ENCODE peak calls at places on chromosomes 7 and 10, in four cellular contexts. K is H1, S is mesendoderm, W is IMR-90. A is an unnamed sample.

GRCh38 chr7:135283959-135284638 is 50.5 kb downstream of the STRA8 start:
- DNase-seq in K (no peak), S (no peak), W (no peak), A (no peak)

GRCh38 chr10:43955002-43955596 is 306.4 kb upstream of the ZNF32 start:
- DNase-seq in K (no peak), S (no peak), W (no peak), A (no peak)

GRCh38 chr10:21336476-21337170 is 188.9 kb downstream of the SKIDA1 start:
- DNase-seq in K (peak; percentile 56), S (peak; percentile 98), W (peak; percentile 97), A (peak; percentile 74)

GRCh38 chr7:4694653-4695335 is 12.7 kb downstream of the FOXK1 start:
- DNase-seq in K (no peak), S (no peak), W (peak; percentile 86), A (no peak)

GRCh38 chr7:138785587-138786437 is 12.0 kb upstream of the TMEM213 start:
- DNase-seq in K (no peak), S (peak; percentile 42), W (peak; percentile 11), A (no peak)

GRCh38 chr10:51895209-51895608 is 195.8 kb upstream of the CSTF2T start:
- DNase-seq in K (no peak), S (no peak), W (peak; percentile 65), A (no peak)

GRCh38 chr10:24008164-24009066 is 200.5 kb upstream of the KIAA1217 start:
- DNase-seq in K (no peak), S (peak; percentile 53), W (no peak), A (no peak)

GRCh38 chr7:118621810-118622209 is 397.3 kb downstream of the ANKRD7 start:
- DNase-seq in K (no peak), S (no peak), W (no peak), A (no peak)

GRCh38 chr7:100568936-100569844 is 4.5 kb downstream of the SAP25 start:
- DNase-seq in K (peak; percentile 67), S (peak; percentile 88), W (no peak), A (peak; percentile 95)

GRCh38 chr7:157699357-157700013 is 362.7 kb downstream of the DNAJB6 start:
- DNase-seq in K (no peak), S (no peak), W (no peak), A (no peak)

GRCh38 chr10:93445097-93445960 is 36.8 kb downstream of the MYOF start:
- DNase-seq in K (peak; percentile 88), S (peak; percentile 100), W (peak; percentile 98), A (peak; percentile 99)

GRCh38 chr10:112379635-112380296 is 5.8 kb downstream of the ACSL5 start:
- DNase-seq in K (no peak), S (peak; percentile 52), W (peak; percentile 67), A (no peak)

GRCh38 chr7:145497911-145498525 is 618.6 kb upstream of the CNTNAP2 start:
- DNase-seq in K (no peak), S (no peak), W (no peak), A (no peak)

GRCh38 chr10:48938281-48938680 is 1.4 kb downstream of the LRRC18 start:
- DNase-seq in K (no peak), S (no peak), W (no peak), A (peak; percentile 9)

GRCh38 chr10:3427316-3427715 is 254.7 kb upstream of the PITRM1 start:
- DNase-seq in K (no peak), S (no peak), W (peak; percentile 36), A (no peak)

GRCh38 chr10:103895458-103896186 is 22.4 kb downstream of the STN1 start:
- DNase-seq in K (no peak), S (no peak), W (peak; percentile 66), A (no peak)

GRCh38 chr7:133117432-133117831 is 35.5 kb upstream of the CHCHD3 start:
- DNase-seq in K (no peak), S (no peak), W (no peak), A (no peak)

GRCh38 chr7:102415685-102416225 is 17.6 kb upstream of the ORAI2 start:
- DNase-seq in K (no peak), S (no peak), W (no peak), A (no peak)

GRCh38 chr7:137606061-137606674 is 240.6 kb downstream of the DGKI start:
- DNase-seq in K (no peak), S (peak; percentile 45), W (peak; percentile 71), A (no peak)

GRCh38 chr7:130943336-130943901 is 209.4 kb upstream of the KLF14 start:
- DNase-seq in K (no peak), S (peak; percentile 29), W (peak; percentile 97), A (no peak)

GRCh38 chr10:77965294-77965693 is 38.7 kb upstream of the DLG5 start:
- DNase-seq in K (no peak), S (no peak), W (peak; percentile 91), A (no peak)

GRCh38 chr10:73060738-73061635 is 35.7 kb downstream of the P4HA1 start:
- DNase-seq in K (no peak), S (peak; percentile 40), W (peak; percentile 8), A (no peak)

GRCh38 chr10:131142446-131143380 is 168.8 kb downstream of the TCERG1L start:
- DNase-seq in K (no peak), S (peak; percentile 16), W (no peak), A (no peak)

GRCh38 chr7:101378808-101379207 is 16.1 kb downstream of the COL26A1 start:
- DNase-seq in K (no peak), S (peak; percentile 98), W (no peak), A (peak; percentile 79)

GRCh38 chr10:36341466-36341865 is 699.4 kb upstream of the FZD8 start:
- DNase-seq in K (no peak), S (no peak), W (peak; percentile 49), A (no peak)

GRCh38 chr7:964401-965231 is 10.1 kb upstream of the ADAP1 start:
- DNase-seq in K (no peak), S (peak; percentile 67), W (peak; percentile 25), A (peak; percentile 66)

GRCh38 chr7:128321044-128321422 is 22.7 kb downstream of the RBM28 start:
- DNase-seq in K (no peak), S (no peak), W (no peak), A (no peak)

GRCh38 chr7:157291404-157292080 is 45.3 kb upstream of the DNAJB6 start:
- DNase-seq in K (no peak), S (no peak), W (no peak), A (no peak)

GRCh38 chr10:130493446-130494198 is 357.4 kb downstream of the GLRX3 start:
- DNase-seq in K (no peak), S (no peak), W (no peak), A (no peak)

GRCh38 chr7:38978474-38978873 is 765 bp downstream of the POU6F2 start:
- DNase-seq in K (no peak), S (peak; percentile 13), W (no peak), A (no peak)

GRCh38 chr7:11171569-11172192 is 198.0 kb downstream of the PHF14 start:
- DNase-seq in K (no peak), S (peak; percentile 10), W (no peak), A (no peak)

GRCh38 chr7:22885824-22886255 is 63.2 kb upstream of the TOMM7 start:
- DNase-seq in K (no peak), S (no peak), W (peak; percentile 27), A (no peak)

GRCh38 chr10:111646021-111646420 is 537.5 kb downstream of the GPAM start:
- DNase-seq in K (no peak), S (no peak), W (no peak), A (no peak)

GRCh38 chr10:125155669-125156068 is 4.7 kb downstream of the CTBP2 start:
- DNase-seq in K (no peak), S (no peak), W (no peak), A (no peak)

GRCh38 chr7:70336536-70336935 is 738.3 kb downstream of the AUTS2 start:
- DNase-seq in K (no peak), S (no peak), W (no peak), A (no peak)

GRCh38 chr10:24951201-24952145 is 933 bp downstream of the PRTFDC1 start:
- DNase-seq in K (peak; percentile 56), S (peak; percentile 89), W (no peak), A (peak; percentile 87)

GRCh38 chr10:22599636-22600228 is 114.6 kb downstream of the PIP4K2A start:
- DNase-seq in K (no peak), S (no peak), W (no peak), A (no peak)
- H4K5ac ChIP-seq in K (no peak overlapping the region), S (no peak overlapping the region), W (no peak overlapping the region), A (no peak overlapping the region)

DNA sequence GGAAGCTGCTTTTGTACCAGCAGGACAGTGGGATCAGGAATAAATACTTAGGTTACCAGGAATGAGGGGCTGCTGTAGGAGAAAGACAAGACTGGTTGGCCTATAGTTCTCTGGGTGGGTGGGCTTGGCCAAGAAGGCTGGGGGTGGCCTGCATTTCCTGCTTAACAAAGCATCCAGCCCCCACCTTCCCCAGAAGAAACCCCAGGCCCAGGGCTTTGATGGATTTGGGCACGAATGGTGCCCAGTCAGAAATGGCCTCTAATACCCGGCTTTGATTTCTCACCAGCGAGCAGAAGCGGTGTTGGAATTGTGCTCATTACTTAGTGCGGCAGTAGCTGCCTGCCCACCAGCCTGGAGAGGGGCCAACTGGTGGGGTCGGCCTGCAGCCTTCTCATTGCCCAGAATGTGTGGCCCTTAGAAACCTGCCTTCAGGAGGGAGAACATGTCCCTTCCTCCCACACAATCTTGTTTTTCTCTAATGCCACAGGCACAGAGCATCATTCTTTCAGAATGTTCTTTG is 2.3 kb downstream of the UNC5B start:
- DNase-seq in K (no peak), S (no peak), W (no peak), A (peak; percentile 15)
- H2BK5ac ChIP-seq in K (peak overlapping the region; percentile 55), S (no peak overlapping the region), W (no peak overlapping the region), A (no peak overlapping the region)

DNA sequence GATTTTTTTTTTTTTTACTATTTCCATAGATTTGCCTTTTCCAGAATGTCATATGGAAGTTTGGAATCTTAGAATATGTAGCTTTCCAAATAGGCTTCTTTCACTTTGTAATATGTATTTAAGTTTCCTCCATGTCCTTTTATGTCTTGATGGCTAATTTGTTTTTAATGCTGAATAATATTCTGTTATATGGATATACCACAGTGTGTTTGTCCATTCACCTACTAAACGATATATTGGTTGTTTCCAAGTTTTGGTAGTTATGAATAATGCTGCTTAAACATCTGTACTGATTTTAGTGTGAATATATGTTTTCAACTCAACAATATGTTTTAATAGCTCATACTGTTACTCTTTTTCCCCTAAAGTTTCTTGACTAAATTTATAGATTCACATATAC is 669.8 kb upstream of the PCDH15 start:
- DNase-seq in K (no peak), S (no peak), W (no peak), A (no peak)
- H4K5ac ChIP-seq in K (no peak overlapping the region), S (no peak overlapping the region), W (no peak overlapping the region), A (no peak overlapping the region)

DNA sequence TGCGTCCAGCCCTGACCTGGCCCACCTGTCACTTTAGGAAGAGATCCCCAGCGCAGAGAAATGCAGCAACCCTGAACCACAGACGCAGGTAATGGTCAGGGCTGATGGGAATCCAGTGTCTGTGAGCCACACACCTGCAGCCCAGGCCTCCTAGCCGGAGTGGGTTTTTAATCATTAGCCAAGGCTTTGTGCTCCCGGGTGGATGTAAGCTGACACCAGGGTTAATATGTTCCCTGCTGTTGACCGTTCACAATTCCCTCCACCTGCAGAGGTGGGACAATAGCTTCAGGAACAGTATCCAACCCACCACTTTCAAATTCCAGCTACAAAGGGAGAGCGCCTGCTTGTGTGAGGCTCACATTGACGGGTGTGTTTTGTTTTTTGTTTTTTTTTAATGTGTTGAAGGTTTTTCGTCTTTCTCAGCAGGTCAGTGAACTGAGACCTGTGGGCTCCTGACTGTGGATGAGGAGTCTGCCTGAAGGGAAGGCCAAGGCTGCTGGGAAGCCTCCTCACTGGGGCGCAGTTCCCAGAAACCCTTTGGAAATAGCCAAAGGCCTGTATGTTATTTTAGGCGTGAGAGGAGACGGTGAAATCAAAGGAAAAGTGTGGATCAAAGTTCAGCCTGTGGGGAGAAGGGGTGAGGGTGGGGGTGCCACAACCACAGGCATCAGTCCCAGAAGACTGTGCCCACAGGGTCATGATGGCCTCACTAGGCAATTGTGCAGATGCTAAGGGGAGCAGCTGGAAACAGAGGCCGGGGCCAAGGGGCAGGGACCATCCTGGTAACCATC is 111.1 kb downstream of the TNS3 start:
- DNase-seq in K (peak; percentile 50), S (peak; percentile 81), W (no peak), A (peak; percentile 76)
- H2BK5ac ChIP-seq in K (peak overlapping the region; percentile 38), S (no peak overlapping the region), W (no peak overlapping the region), A (no peak overlapping the region)

A was measured in H9.